ENCODE peak calls at places on chromosomes 16 and 17, in four cellular contexts. One of them, this sample, is unnamed.

GRCh38 chr17:46191332-46192210 is 1.7 kb downstream of the KANSL1 start:
- DNase-seq in lower leg skin: peak; percentile 32
- DNase-seq in heart right ventricle: no peak
- DNase-seq in mammary epithelial cell: peak; percentile 29
- DNase-seq in this sample: peak; percentile 43

GRCh38 chr17:44911133-44912001 is 3.9 kb downstream of the GFAP start:
- DNase-seq in mammary epithelial cell: no peak
- DNase-seq in heart right ventricle: peak; percentile 64
- DNase-seq in lower leg skin: no peak
- DNase-seq in this sample: peak; percentile 70

GRCh38 chr17:57335195-57335792 is 79.0 kb downstream of the MSI2 start:
- DNase-seq in heart right ventricle: no peak
- DNase-seq in mammary epithelial cell: no peak
- DNase-seq in lower leg skin: no peak
- DNase-seq in this sample: no peak

GRCh38 chr16:973366-973765 is 2.6 kb upstream of the LMF1 start:
- DNase-seq in mammary epithelial cell: no peak
- DNase-seq in heart right ventricle: no peak
- DNase-seq in lower leg skin: no peak
- DNase-seq in this sample: no peak

GRCh38 chr16:2009302-2009711 is 314 bp downstream of the ZNF598 start:
- DNase-seq in heart right ventricle: no peak
- DNase-seq in lower leg skin: no peak
- DNase-seq in mammary epithelial cell: no peak
- DNase-seq in this sample: peak; percentile 28

GRCh38 chr17:57945999-57946797 is 9.0 kb downstream of the CUEDC1 start:
- DNase-seq in mammary epithelial cell: peak; percentile 78
- DNase-seq in heart right ventricle: no peak
- DNase-seq in lower leg skin: no peak
- DNase-seq in this sample: no peak

GRCh38 chr17:2399572-2400473 is 1.0 kb downstream of the MNT start:
- DNase-seq in mammary epithelial cell: peak; percentile 98
- DNase-seq in lower leg skin: peak; percentile 93
- DNase-seq in heart right ventricle: peak; percentile 94
- DNase-seq in this sample: peak; percentile 94

GRCh38 chr16:22232277-22233049 is 26.4 kb downstream of the EEF2K start:
- DNase-seq in lower leg skin: no peak
- DNase-seq in mammary epithelial cell: peak; percentile 72
- DNase-seq in heart right ventricle: no peak
- DNase-seq in this sample: peak; percentile 73

GRCh38 chr16:24971718-24972117 is 43.5 kb downstream of the ARHGAP17 start:
- DNase-seq in heart right ventricle: peak; percentile 42
- DNase-seq in mammary epithelial cell: no peak
- DNase-seq in lower leg skin: no peak
- DNase-seq in this sample: no peak

GRCh38 chr16:14015017-14015416 is 56.1 kb upstream of the MRTFB start:
- DNase-seq in heart right ventricle: no peak
- DNase-seq in mammary epithelial cell: no peak
- DNase-seq in lower leg skin: no peak
- DNase-seq in this sample: no peak

GRCh38 chr17:80645706-80646325 is 101.2 kb downstream of the RPTOR start:
- DNase-seq in lower leg skin: no peak
- DNase-seq in mammary epithelial cell: no peak
- DNase-seq in heart right ventricle: no peak
- DNase-seq in this sample: no peak

GRCh38 chr16:55571-56136 is 2.0 kb downstream of the SNRNP25 start:
- DNase-seq in lower leg skin: no peak
- DNase-seq in mammary epithelial cell: no peak
- DNase-seq in heart right ventricle: no peak
- DNase-seq in this sample: no peak

GRCh38 chr16:66204761-66205160 is 161.7 kb upstream of the CDH5 start:
- DNase-seq in lower leg skin: no peak
- DNase-seq in heart right ventricle: no peak
- DNase-seq in mammary epithelial cell: no peak
- DNase-seq in this sample: no peak

GRCh38 chr16:57475711-57476339 is 10.5 kb downstream of the DOK4 start:
- DNase-seq in mammary epithelial cell: no peak
- DNase-seq in lower leg skin: no peak
- DNase-seq in heart right ventricle: no peak
- DNase-seq in this sample: peak; percentile 93

GRCh38 chr17:55391244-55391757 is 30.3 kb downstream of the MMD start:
- DNase-seq in mammary epithelial cell: no peak
- DNase-seq in lower leg skin: no peak
- DNase-seq in heart right ventricle: no peak
- DNase-seq in this sample: no peak

GRCh38 chr17:66302761-66303626 is 581 bp downstream of the PRKCA start:
- DNase-seq in mammary epithelial cell: peak; percentile 47
- DNase-seq in lower leg skin: no peak
- DNase-seq in heart right ventricle: peak; percentile 67
- DNase-seq in this sample: peak; percentile 62

GRCh38 chr17:64240741-64241347 is 22.2 kb downstream of the TEX2 start:
- DNase-seq in heart right ventricle: peak; percentile 58
- DNase-seq in mammary epithelial cell: peak; percentile 65
- DNase-seq in lower leg skin: peak; percentile 56
- DNase-seq in this sample: no peak

GRCh38 chr17:77546772-77547201 is 406.0 kb downstream of the SEC14L1 start:
- DNase-seq in lower leg skin: no peak
- DNase-seq in mammary epithelial cell: no peak
- DNase-seq in heart right ventricle: no peak
- DNase-seq in this sample: no peak

GRCh38 chr16:11677451-11677951 is 9.2 kb downstream of the SNN start:
- DNase-seq in heart right ventricle: no peak
- DNase-seq in lower leg skin: no peak
- DNase-seq in mammary epithelial cell: peak; percentile 31
- DNase-seq in this sample: no peak

GRCh38 chr17:2215616-2216364 is 87.8 kb downstream of the SMG6 start:
- DNase-seq in lower leg skin: no peak
- DNase-seq in mammary epithelial cell: no peak
- DNase-seq in heart right ventricle: peak; percentile 81
- DNase-seq in this sample: peak; percentile 87

GRCh38 chr16:89093602-89094251 is at the start of gene ACSF3:
- DNase-seq in lower leg skin: no peak
- DNase-seq in heart right ventricle: peak; percentile 51
- DNase-seq in mammary epithelial cell: peak; percentile 33
- DNase-seq in this sample: peak; percentile 64

GRCh38 chr16:56729351-56729735 is 586 bp upstream of the NUP93 start:
- DNase-seq in lower leg skin: no peak
- DNase-seq in mammary epithelial cell: no peak
- DNase-seq in heart right ventricle: no peak
- DNase-seq in this sample: no peak

GRCh38 chr16:67207116-67207856 is 8.4 kb downstream of the ELMO3 start:
- DNase-seq in heart right ventricle: no peak
- DNase-seq in mammary epithelial cell: no peak
- DNase-seq in lower leg skin: no peak
- DNase-seq in this sample: no peak

GRCh38 chr16:30474062-30474452 is 1.5 kb downstream of the ITGAL start:
- DNase-seq in lower leg skin: no peak
- DNase-seq in heart right ventricle: no peak
- DNase-seq in mammary epithelial cell: no peak
- DNase-seq in this sample: no peak

GRCh38 chr17:48852251-48852650 is 21.4 kb downstream of the CALCOCO2 start:
- DNase-seq in lower leg skin: no peak
- DNase-seq in heart right ventricle: no peak
- DNase-seq in mammary epithelial cell: no peak
- DNase-seq in this sample: no peak

GRCh38 chr17:41654134-41654907 is 29.9 kb upstream of the KRT17 start:
- DNase-seq in heart right ventricle: no peak
- DNase-seq in lower leg skin: peak; percentile 82
- DNase-seq in mammary epithelial cell: peak; percentile 100
- DNase-seq in this sample: no peak

GRCh38 chr16:17416461-17417221 is 54.1 kb downstream of the XYLT1 start:
- DNase-seq in lower leg skin: peak; percentile 39
- DNase-seq in mammary epithelial cell: no peak
- DNase-seq in heart right ventricle: no peak
- DNase-seq in this sample: peak; percentile 78

GRCh38 chr17:30323262-30323894 is 10.5 kb downstream of the TMIGD1 start:
- DNase-seq in heart right ventricle: no peak
- DNase-seq in mammary epithelial cell: no peak
- DNase-seq in lower leg skin: no peak
- DNase-seq in this sample: peak; percentile 40

GRCh38 chr16:83705856-83706255 is 101.9 kb upstream of the HSBP1 start:
- DNase-seq in mammary epithelial cell: no peak
- DNase-seq in lower leg skin: no peak
- DNase-seq in heart right ventricle: no peak
- DNase-seq in this sample: no peak

GRCh38 chr17:78641243-78641642 is 64.0 kb upstream of the DNAH17 start:
- DNase-seq in heart right ventricle: no peak
- DNase-seq in lower leg skin: no peak
- DNase-seq in mammary epithelial cell: no peak
- DNase-seq in this sample: no peak

GRCh38 chr16:65249768-65250167 is 127.9 kb upstream of the CDH11 start:
- DNase-seq in mammary epithelial cell: no peak
- DNase-seq in heart right ventricle: peak; percentile 85
- DNase-seq in lower leg skin: peak; percentile 20
- DNase-seq in this sample: no peak

GRCh38 chr16:66878067-66878466 is 2.2 kb upstream of the PDP2 start:
- DNase-seq in heart right ventricle: no peak
- DNase-seq in mammary epithelial cell: no peak
- DNase-seq in lower leg skin: no peak
- DNase-seq in this sample: peak; percentile 91

GRCh38 chr17:1071103-1071825 is 74.3 kb downstream of the TIMM22 start:
- DNase-seq in lower leg skin: no peak
- DNase-seq in mammary epithelial cell: no peak
- DNase-seq in heart right ventricle: no peak
- DNase-seq in this sample: no peak

GRCh38 chr16:23999663-24000062 is 163.9 kb downstream of the PRKCB start:
- DNase-seq in heart right ventricle: no peak
- DNase-seq in mammary epithelial cell: peak; percentile 49
- DNase-seq in lower leg skin: no peak
- DNase-seq in this sample: peak; percentile 91

GRCh38 chr16:85245307-85246172 is 133.3 kb upstream of the CIBAR2 start:
- DNase-seq in lower leg skin: no peak
- DNase-seq in heart right ventricle: peak; percentile 68
- DNase-seq in mammary epithelial cell: peak; percentile 38
- DNase-seq in this sample: peak; percentile 67

GRCh38 chr17:43713494-43714162 is 45.0 kb downstream of the SOST start:
- DNase-seq in heart right ventricle: peak; percentile 45
- DNase-seq in mammary epithelial cell: peak; percentile 47
- DNase-seq in lower leg skin: no peak
- DNase-seq in this sample: peak; percentile 35

GRCh38 chr16:47377156-47377555 is 83.7 kb downstream of the ITFG1 start:
- DNase-seq in lower leg skin: no peak
- DNase-seq in heart right ventricle: no peak
- DNase-seq in mammary epithelial cell: no peak
- DNase-seq in this sample: no peak

GRCh38 chr17:73478768-73479424 is 165.3 kb downstream of the SDK2 start:
- DNase-seq in heart right ventricle: no peak
- DNase-seq in mammary epithelial cell: no peak
- DNase-seq in lower leg skin: no peak
- DNase-seq in this sample: no peak
- TF ChIP-seq CTCF in heart right ventricle: no peak
- TF ChIP-seq CTCF in mammary epithelial cell: no peak
- TF ChIP-seq CTCF in lower leg skin: no peak
- TF ChIP-seq CTCF in this sample: no peak

DNA sequence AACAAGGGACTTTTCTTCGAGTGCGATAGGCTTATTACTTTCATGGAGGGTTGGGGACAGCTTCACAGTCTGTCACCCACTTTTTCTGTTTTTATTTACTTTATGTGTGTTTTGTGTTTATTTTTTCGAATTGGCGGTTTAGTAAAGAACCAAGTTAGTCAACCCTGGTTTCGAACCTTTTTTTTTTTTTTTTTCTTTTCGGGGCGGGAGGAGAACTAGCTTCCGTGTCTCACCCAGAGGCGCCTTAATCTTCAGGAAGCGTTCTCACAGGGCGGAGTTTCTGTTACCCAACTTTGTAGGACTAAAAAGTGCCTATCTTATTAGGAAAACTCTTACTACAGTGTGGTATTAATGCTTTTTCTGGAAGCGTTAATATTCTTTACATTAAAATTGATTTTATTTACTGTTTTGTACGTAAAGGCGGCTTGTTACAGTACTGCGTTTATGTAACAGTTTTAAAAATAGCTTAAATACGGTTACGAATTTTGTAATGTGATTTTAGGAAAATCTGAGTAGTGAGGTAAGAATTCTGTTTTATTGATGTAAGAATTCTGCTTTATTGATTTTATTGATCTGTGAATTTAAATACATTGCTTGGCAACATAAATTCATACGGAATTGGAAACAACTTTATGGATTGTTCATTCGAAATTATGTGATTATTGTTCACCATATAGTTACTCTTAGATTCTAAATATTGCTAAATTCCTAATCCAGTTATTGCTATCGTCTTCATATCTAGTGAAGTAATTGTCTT is 883 bp downstream of the ZNF207 start:
- DNase-seq in lower leg skin: peak; percentile 59
- DNase-seq in heart right ventricle: peak; percentile 49
- DNase-seq in mammary epithelial cell: peak; percentile 63
- DNase-seq in this sample: peak; percentile 50
- TF ChIP-seq CTCF in lower leg skin: no peak
- TF ChIP-seq CTCF in heart right ventricle: no peak
- TF ChIP-seq CTCF in mammary epithelial cell: no peak
- TF ChIP-seq CTCF in this sample: no peak

GRCh38 chr17:51739245-51739886 is 419.1 kb downstream of the CA10 start:
- DNase-seq in heart right ventricle: no peak
- DNase-seq in lower leg skin: no peak
- DNase-seq in mammary epithelial cell: no peak
- DNase-seq in this sample: no peak

GRCh38 chr17:51745993-51746392 is 412.5 kb downstream of the CA10 start:
- DNase-seq in mammary epithelial cell: peak; percentile 71
- DNase-seq in heart right ventricle: no peak
- DNase-seq in lower leg skin: no peak
- DNase-seq in this sample: no peak

GRCh38 chr17:51743477-51743876 is 415.0 kb downstream of the CA10 start:
- DNase-seq in heart right ventricle: no peak
- DNase-seq in lower leg skin: no peak
- DNase-seq in mammary epithelial cell: no peak
- DNase-seq in this sample: no peak

GRCh38 chr17:51741447-51741846 is 417.1 kb downstream of the CA10 start:
- DNase-seq in lower leg skin: no peak
- DNase-seq in mammary epithelial cell: peak; percentile 35
- DNase-seq in heart right ventricle: no peak
- DNase-seq in this sample: no peak
- TF ChIP-seq CTCF in lower leg skin: no peak
- TF ChIP-seq CTCF in mammary epithelial cell: no peak
- TF ChIP-seq CTCF in heart right ventricle: no peak
- TF ChIP-seq CTCF in this sample: no peak

GRCh38 chr16:54633943-54634362 is 296.7 kb upstream of the IRX5 start:
- DNase-seq in lower leg skin: no peak
- DNase-seq in heart right ventricle: peak; percentile 27
- DNase-seq in mammary epithelial cell: peak; percentile 43
- DNase-seq in this sample: peak; percentile 3
- TF ChIP-seq CTCF in lower leg skin: no peak
- TF ChIP-seq CTCF in heart right ventricle: peak; percentile 55
- TF ChIP-seq CTCF in mammary epithelial cell: peak; percentile 80
- TF ChIP-seq CTCF in this sample: no peak